ENCODE peak calls at places on chromosomes 3 and 15, in ten cellular contexts. V, B, S, Z, C, N, E, A, Y and I are unnamed samples.

GRCh38 chr3:88061749-88062148 is 2.7 kb downstream of the ZNF654 start:
- DNase-seq in V (no peak), B (no peak), S (no peak), Z (no peak), C (no peak), N (no peak), E (peak; percentile 59), A (no peak), Y (no peak), I (no peak)

GRCh38 chr3:125055913-125056705 is at the start of gene HEG1:
- DNase-seq in V (peak; percentile 62), B (peak; percentile 19), S (peak; percentile 81), Z (peak; percentile 94), C (no peak), N (no peak), E (peak; percentile 20), A (peak; percentile 83), Y (peak; percentile 96), I (peak; percentile 91)

GRCh38 chr3:107251819-107252218 is 125.4 kb upstream of the CCDC54 start:
- DNase-seq in V (no peak), B (no peak), S (no peak), Z (no peak), C (no peak), N (no peak), E (no peak), A (no peak), Y (no peak), I (no peak)

GRCh38 chr3:187896664-187897063 is 151.4 kb upstream of the BCL6 start:
- DNase-seq in V (no peak), B (no peak), S (no peak), Z (no peak), C (no peak), N (no peak), E (no peak), A (no peak), Y (peak; percentile 63), I (no peak)

GRCh38 chr3:46882377-46883015 is 5.0 kb downstream of the PTH1R start:
- DNase-seq in V (no peak), B (no peak), S (no peak), Z (peak; percentile 86), C (no peak), N (no peak), E (no peak), A (peak; percentile 62), Y (no peak), I (no peak)

GRCh38 chr3:124685481-124685880 is 44.8 kb upstream of the UMPS start:
- DNase-seq in V (no peak), B (no peak), S (no peak), Z (no peak), C (no peak), N (no peak), E (no peak), A (no peak), Y (no peak), I (no peak)

GRCh38 chr15:37058316-37058985 is 41.9 kb downstream of the MEIS2 start:
- DNase-seq in V (no peak), B (peak; percentile 17), S (no peak), Z (peak; percentile 76), C (no peak), N (no peak), E (no peak), A (peak; percentile 27), Y (no peak), I (no peak)

GRCh38 chr3:131728898-131729297 is 226.1 kb upstream of the MRPL3 start:
- DNase-seq in V (no peak), B (no peak), S (no peak), Z (peak; percentile 18), C (no peak), N (no peak), E (no peak), A (no peak), Y (no peak), I (no peak)

GRCh38 chr3:8503871-8504610 is 2.4 kb downstream of the LMCD1 start:
- DNase-seq in V (no peak), B (peak; percentile 40), S (no peak), Z (peak; percentile 93), C (no peak), N (no peak), E (no peak), A (no peak), Y (no peak), I (no peak)

GRCh38 chr15:77179541-77179998 is 108.7 kb upstream of the TSPAN3 start:
- DNase-seq in V (no peak), B (no peak), S (no peak), Z (no peak), C (no peak), N (no peak), E (no peak), A (no peak), Y (no peak), I (no peak)

GRCh38 chr3:12972791-12973702 is 100.2 kb downstream of the IQSEC1 start:
- DNase-seq in V (no peak), B (no peak), S (no peak), Z (no peak), C (no peak), N (no peak), E (no peak), A (no peak), Y (peak; percentile 22), I (no peak)

GRCh38 chr15:54660356-54660755 is 536.4 kb downstream of the RSL24D1 start:
- DNase-seq in V (peak; percentile 5), B (no peak), S (no peak), Z (no peak), C (no peak), N (no peak), E (no peak), A (no peak), Y (no peak), I (no peak)

GRCh38 chr3:28328188-28329151 is 20.1 kb upstream of the ZCWPW2 start:
- DNase-seq in V (no peak), B (peak; percentile 43), S (no peak), Z (peak; percentile 25), C (no peak), N (no peak), E (peak; percentile 50), A (no peak), Y (no peak), I (no peak)

GRCh38 chr3:45748068-45748467 is 48.3 kb downstream of the SLC6A20 start:
- DNase-seq in V (no peak), B (no peak), S (no peak), Z (no peak), C (no peak), N (no peak), E (no peak), A (no peak), Y (no peak), I (no peak)

GRCh38 chr3:196399485-196399945 is 32.7 kb downstream of the UBXN7 start:
- DNase-seq in V (no peak), B (peak; percentile 65), S (no peak), Z (no peak), C (no peak), N (no peak), E (no peak), A (no peak), Y (no peak), I (peak; percentile 8)

GRCh38 chr15:83626171-83626802 is 27.6 kb upstream of the ADAMTSL3 start:
- DNase-seq in V (no peak), B (peak; percentile 59), S (no peak), Z (peak; percentile 71), C (no peak), N (no peak), E (no peak), A (no peak), Y (no peak), I (no peak)

GRCh38 chr15:31083394-31083790 is 18.1 kb downstream of the TRPM1 start:
- DNase-seq in V (no peak), B (peak; percentile 55), S (no peak), Z (no peak), C (no peak), N (no peak), E (no peak), A (no peak), Y (no peak), I (no peak)

GRCh38 chr3:69130689-69131088 is 8.3 kb upstream of the LMOD3 start:
- DNase-seq in V (no peak), B (no peak), S (no peak), Z (no peak), C (no peak), N (no peak), E (no peak), A (no peak), Y (no peak), I (no peak)

GRCh38 chr3:188294823-188295487 is 141.0 kb downstream of the LPP start:
- DNase-seq in V (no peak), B (peak; percentile 100), S (no peak), Z (peak; percentile 44), C (no peak), N (peak; percentile 80), E (no peak), A (no peak), Y (no peak), I (peak; percentile 84)

GRCh38 chr3:36695769-36696137 is 68.6 kb downstream of the DCLK3 start:
- DNase-seq in V (no peak), B (peak; percentile 43), S (no peak), Z (no peak), C (no peak), N (no peak), E (no peak), A (no peak), Y (no peak), I (no peak)

GRCh38 chr3:178078933-178079332 is 457.3 kb upstream of the KCNMB2 start:
- DNase-seq in V (no peak), B (peak; percentile 24), S (no peak), Z (no peak), C (no peak), N (no peak), E (no peak), A (no peak), Y (no peak), I (no peak)

GRCh38 chr3:141789281-141789680 is 26.1 kb downstream of the GRK7 start:
- DNase-seq in V (no peak), B (no peak), S (no peak), Z (peak; percentile 61), C (no peak), N (no peak), E (no peak), A (no peak), Y (no peak), I (no peak)